ENCODE peak calls at places on chromosomes 12 and 14, in eight cellular contexts. M is tibial nerve, X is lower lobe of right lung, U is neural progenitor cell, A is adrenal gland, P is ovary, E is lung, D is A549. L is an unnamed sample.

GRCh38 chr12:64404470-64405446 is 566 bp downstream of the XPOT start:
- DNase-seq in M (peak; percentile 45), X (peak; percentile 70), U (no peak), A (peak; percentile 72), P (peak; percentile 43), E (peak; percentile 69), D (peak; percentile 83), L (no peak)

GRCh38 chr14:37709419-37710195 is 114.2 kb downstream of the TTC6 start:
- DNase-seq in M (no peak), X (no peak), U (no peak), A (no peak), P (no peak), E (no peak), D (peak; percentile 23), L (no peak)

GRCh38 chr12:68109001-68109400 is 50.5 kb downstream of the IFNG start:
- DNase-seq in M (no peak), X (no peak), U (no peak), A (no peak), P (no peak), E (no peak), D (no peak), L (no peak)

GRCh38 chr12:130043685-130044421 is 118.4 kb upstream of the FZD10 start:
- DNase-seq in M (no peak), X (no peak), U (no peak), A (no peak), P (no peak), E (no peak), D (no peak), L (no peak)

GRCh38 chr12:115398311-115398781 is 714.4 kb upstream of the TBX3 start:
- DNase-seq in M (no peak), X (no peak), U (no peak), A (peak; percentile 74), P (no peak), E (no peak), D (peak; percentile 85), L (no peak)

GRCh38 chr12:32921397-32921796 is 24.8 kb upstream of the PKP2 start:
- DNase-seq in M (no peak), X (no peak), U (no peak), A (no peak), P (no peak), E (no peak), D (peak; percentile 10), L (no peak)

GRCh38 chr12:6533653-6534157 is 612 bp upstream of the GAPDH start:
- DNase-seq in M (no peak), X (peak; percentile 76), U (peak; percentile 95), A (peak; percentile 76), P (peak; percentile 77), E (peak; percentile 70), D (peak; percentile 95), L (peak; percentile 85)

GRCh38 chr14:94936411-94936892 is 166.5 kb upstream of the GSC start:
- DNase-seq in M (peak; percentile 50), X (no peak), U (peak; percentile 15), A (peak; percentile 87), P (peak; percentile 71), E (peak; percentile 32), D (no peak), L (peak; percentile 76)

GRCh38 chr12:3833670-3834310 is 39.4 kb downstream of the PARP11 start:
- DNase-seq in M (no peak), X (no peak), U (peak; percentile 10), A (no peak), P (no peak), E (no peak), D (no peak), L (no peak)
- H3K27ac ChIP-seq in M (no peak overlapping the region), X (no peak overlapping the region), U (no peak overlapping the region), A (peak overlapping the region; percentile 87), P (no peak overlapping the region), E (no peak overlapping the region), D (no peak overlapping the region), L (no peak overlapping the region)

GRCh38 chr14:75441731-75442130 is 13.9 kb downstream of the JDP2 start:
- DNase-seq in M (no peak), X (no peak), U (no peak), A (no peak), P (no peak), E (no peak), D (no peak), L (no peak)
- H3K4me3 ChIP-seq in M (no peak overlapping the region), X (no peak overlapping the region), U (no peak overlapping the region), A (no peak overlapping the region), P (no peak overlapping the region), E (no peak overlapping the region), D (no peak overlapping the region), L (no peak overlapping the region)

GRCh38 chr14:63735720-63736119 is 7.9 kb upstream of the SGPP1 start:
- DNase-seq in M (no peak), X (no peak), U (no peak), A (no peak), P (no peak), E (no peak), D (no peak), L (no peak)
- H3K4me1 ChIP-seq in M (no peaks in the 10 kb centered on the region), X (no peaks in the 10 kb centered on the region), U (no peaks in the 10 kb centered on the region), A (no peaks in the 10 kb centered on the region), P (no peaks in the 10 kb centered on the region), E (no peaks in the 10 kb centered on the region), D (no peaks in the 10 kb centered on the region), L (no peaks in the 10 kb centered on the region)

DNA sequence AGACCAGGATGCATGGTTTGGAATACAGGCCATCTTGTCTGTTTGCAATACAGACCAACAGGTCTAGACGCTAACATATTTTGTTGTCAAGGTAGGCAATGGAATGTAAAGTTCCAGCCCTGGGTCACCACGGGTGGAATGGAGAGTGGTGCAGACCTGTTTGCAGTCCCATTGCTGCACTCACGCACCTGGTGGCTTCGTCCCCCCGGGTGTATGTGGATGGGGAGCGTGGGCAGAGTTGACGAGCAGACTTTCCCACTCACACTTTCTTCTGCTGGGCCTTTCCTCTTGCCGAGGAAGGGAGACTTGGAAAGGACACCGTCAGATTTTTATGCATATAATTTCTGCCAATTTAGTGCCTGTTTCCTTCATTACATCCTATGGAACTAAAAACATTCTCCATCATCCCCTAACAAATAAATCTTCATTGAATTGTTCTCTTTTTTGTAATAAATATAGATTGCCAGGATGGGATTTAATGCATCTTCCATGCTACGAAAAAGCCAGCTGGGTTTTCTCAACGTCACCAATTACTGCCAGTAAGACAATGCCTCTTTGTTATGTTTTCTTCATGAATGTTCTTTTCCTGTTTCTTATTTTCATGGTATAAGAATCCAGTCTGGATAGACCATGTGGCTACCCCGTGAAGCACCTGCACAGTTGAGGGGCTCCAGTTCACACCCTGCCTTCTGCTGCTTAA is 15.2 kb downstream of the DCAF4 start:
- DNase-seq in M (no peak), X (no peak), U (no peak), A (no peak), P (no peak), E (no peak), D (no peak), L (no peak)
- H3K27ac ChIP-seq in M (no peak overlapping the region), X (no peak overlapping the region), U (no peak overlapping the region), A (no peak overlapping the region), P (no peak overlapping the region), E (no peak overlapping the region), D (no peak overlapping the region), L (no peak overlapping the region)

DNA sequence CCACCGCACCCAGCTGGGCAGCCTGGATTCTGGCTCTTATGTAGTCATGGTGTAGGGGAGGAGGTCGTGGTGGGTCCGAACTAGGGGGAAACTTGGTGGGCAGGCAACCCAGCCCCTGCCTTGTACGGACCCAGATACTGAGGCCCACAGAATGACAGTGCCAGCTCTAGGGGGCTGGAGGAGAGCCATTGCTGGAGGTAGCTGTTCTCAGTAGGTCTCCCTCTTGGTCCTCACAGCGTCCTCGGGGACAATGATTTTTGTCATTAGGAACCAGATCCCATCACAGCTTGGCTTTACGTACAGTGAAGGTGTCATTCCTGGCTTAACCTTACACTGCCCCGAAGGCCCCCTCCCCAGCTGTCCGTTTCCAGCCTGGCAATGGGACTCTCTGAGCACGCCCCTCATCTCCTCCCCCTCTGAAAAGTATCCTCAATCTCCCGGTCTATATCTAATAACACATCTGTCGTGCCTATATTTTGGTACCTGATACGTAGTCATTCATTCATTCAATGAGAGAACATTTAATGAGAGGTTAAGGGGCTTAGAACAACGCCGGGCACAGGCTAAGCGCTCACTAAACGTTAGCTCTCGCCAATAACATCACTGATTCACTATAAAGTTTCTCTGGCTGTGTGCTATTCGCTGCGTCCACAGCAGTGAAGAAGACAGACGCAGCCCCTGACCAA is 619 bp upstream of the DYNC1H1 start:
- DNase-seq in M (no peak), X (no peak), U (no peak), A (no peak), P (no peak), E (no peak), D (no peak), L (no peak)
- H3K4me3 ChIP-seq in M (peak overlapping the region; percentile 99), X (peak overlapping the region; percentile 100), U (peak overlapping the region; percentile 85), A (peak overlapping the region; percentile 96), P (no peak overlapping the region), E (no peak overlapping the region), D (no peak overlapping the region), L (peak overlapping the region; percentile 100)

DNA sequence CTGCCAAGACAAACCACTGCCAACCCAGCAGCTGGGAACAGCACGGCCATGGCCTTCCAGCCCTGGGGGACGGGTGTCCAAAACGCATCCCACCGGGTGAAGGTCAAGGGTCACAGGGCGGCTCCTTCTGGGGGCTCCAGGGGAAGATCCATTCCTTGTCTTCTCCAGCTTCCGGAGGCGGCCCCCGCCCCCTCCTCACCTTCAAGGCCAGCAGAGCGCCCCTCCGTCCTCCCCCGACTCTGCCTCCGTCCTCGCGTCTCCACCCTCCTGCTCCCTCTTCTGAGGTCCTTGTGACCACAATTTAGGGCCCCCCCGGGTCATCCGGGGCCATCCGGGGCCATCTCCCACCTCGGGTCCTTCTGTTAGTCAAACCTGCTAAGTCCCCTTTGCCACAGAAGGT is 3.9 kb upstream of the NUDT14 start:
- DNase-seq in M (no peak), X (no peak), U (no peak), A (no peak), P (no peak), E (no peak), D (no peak), L (no peak)
- H3K4me1 ChIP-seq in M (peaks cover 14% of the 10 kb centered on the region), X (peaks cover 18% of the 10 kb centered on the region), U (peaks cover 4% of the 10 kb centered on the region), A (peaks cover 7% of the 10 kb centered on the region), P (peaks cover 2% of the 10 kb centered on the region), E (peaks cover 16% of the 10 kb centered on the region), D (peaks cover 10% of the 10 kb centered on the region), L (no peaks in the 10 kb centered on the region)

DNA sequence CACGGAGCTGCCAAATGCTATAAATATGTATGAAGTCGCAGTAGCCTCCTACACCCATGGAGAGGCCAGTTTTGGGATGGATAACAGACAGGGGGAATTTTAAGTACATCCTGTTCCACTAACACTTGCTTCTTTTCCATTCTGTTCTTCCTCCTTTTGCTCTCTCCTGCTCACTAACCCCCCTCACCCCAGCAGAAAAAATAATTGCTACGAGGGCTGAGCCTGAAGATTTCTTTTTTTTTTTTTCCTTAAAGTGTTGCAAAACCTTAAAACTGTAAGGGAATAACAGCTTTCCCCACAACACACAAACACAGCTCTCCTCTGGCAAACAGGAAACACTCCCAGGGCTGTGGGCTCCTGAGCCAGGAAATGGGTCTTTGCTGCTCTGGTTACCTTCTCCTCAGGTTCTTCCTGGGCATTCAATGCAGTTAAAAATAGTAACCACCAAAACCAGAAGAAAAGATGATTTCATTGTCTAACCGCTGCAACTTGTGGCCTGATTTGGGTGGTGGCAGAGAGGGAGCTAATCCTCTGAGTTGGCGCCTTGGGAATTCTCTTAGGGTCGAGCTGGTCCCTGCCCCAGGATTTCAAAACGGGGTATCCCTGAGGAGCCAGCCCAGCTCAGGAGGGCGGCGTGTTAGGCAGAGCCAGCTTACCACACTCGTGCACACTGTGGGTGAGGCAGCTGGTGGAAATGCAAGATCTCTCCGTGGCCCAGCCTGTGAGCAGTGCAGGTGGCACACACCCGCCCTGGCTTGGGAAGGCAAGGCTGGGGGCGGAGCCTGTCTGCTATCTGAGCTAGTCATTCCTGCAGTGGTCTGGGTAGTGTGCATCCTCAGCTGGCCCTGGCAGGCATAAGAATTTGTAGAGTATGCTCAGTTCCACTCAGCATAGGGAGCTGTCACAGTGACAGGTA is 17.1 kb upstream of the EMP1 start:
- DNase-seq in M (no peak), X (peak; percentile 66), U (peak; percentile 75), A (no peak), P (peak; percentile 22), E (peak; percentile 35), D (peak; percentile 39), L (no peak)
- H3K27ac ChIP-seq in M (peak overlapping the region; percentile 17), X (peak overlapping the region; percentile 81), U (no peak overlapping the region), A (peak overlapping the region; percentile 86), P (no peak overlapping the region), E (peak overlapping the region; percentile 56), D (peak overlapping the region; percentile 47), L (peak overlapping the region; percentile 60)

L was measured in heart left ventricle.